ENCODE peak calls at places on chromosomes 6 and 20, in nine cellular contexts. F is Peyer's patch, N is body of pancreas, D is uterus, H is A549, R is heart left ventricle, Y is HCT116, T is lower leg skin, B is breast epithelium. G is an unnamed sample.

GRCh38 chr6:125312478-125312877 is 10.7 kb upstream of the HDDC2 start:
- DNase-seq in F (no peak), N (no peak), D (no peak), H (no peak), R (no peak), Y (no peak), T (no peak), B (no peak), G (peak)

GRCh38 chr20:60202046-60202445 is 243.8 kb downstream of the CDH26 start:
- DNase-seq in F (no peak), N (no peak), D (no peak), H (no peak), R (no peak), Y (no peak), T (no peak), B (no peak), G (no peak)

GRCh38 chr20:4038676-4039075 is 23.3 kb upstream of the RNF24 start:
- DNase-seq in F (no peak), N (no peak), D (no peak), H (no peak), R (no peak), Y (no peak), T (no peak), B (no peak), G (no peak)

GRCh38 chr6:26336355-26337198 is 28.4 kb upstream of the BTN3A2 start:
- DNase-seq in F (no peak), N (no peak), D (no peak), H (peak), R (no peak), Y (no peak), T (no peak), B (no peak), G (no peak)

GRCh38 chr6:44010411-44011349 is 116.6 kb downstream of the MRPL14 start:
- DNase-seq in F (no peak), N (peak), D (no peak), H (peak), R (peak), Y (peak), T (peak), B (no peak), G (no peak)

GRCh38 chr6:32664827-32665362 is 1.6 kb downstream of the HLA-DQB1 start:
- DNase-seq in F (no peak), N (peak), D (peak), H (no peak), R (peak), Y (no peak), T (peak), B (no peak), G (no peak)

GRCh38 chr6:130132286-130132701 is 90.5 kb downstream of the SAMD3 start:
- DNase-seq in F (no peak), N (no peak), D (no peak), H (no peak), R (no peak), Y (no peak), T (no peak), B (no peak), G (no peak)

GRCh38 chr20:23246682-23247664 is 103.6 kb upstream of the NXT1 start:
- DNase-seq in F (no peak), N (peak), D (peak), H (no peak), R (no peak), Y (no peak), T (peak), B (no peak), G (no peak)

GRCh38 chr6:84042603-84043002 is 9.0 kb downstream of the MRAP2 start:
- DNase-seq in F (no peak), N (no peak), D (no peak), H (no peak), R (no peak), Y (no peak), T (no peak), B (no peak), G (no peak)

GRCh38 chr6:26607434-26608230 is 10.9 kb downstream of the ABT1 start:
- DNase-seq in F (no peak), N (peak), D (no peak), H (peak), R (no peak), Y (peak), T (no peak), B (no peak), G (no peak)

GRCh38 chr6:2580996-2581395 is 169.7 kb downstream of the MYLK4 start:
- DNase-seq in F (no peak), N (no peak), D (no peak), H (no peak), R (no peak), Y (no peak), T (no peak), B (no peak), G (no peak)

GRCh38 chr6:143223895-143224294 is 163.2 kb downstream of the AIG1 start:
- DNase-seq in F (peak), N (peak), D (peak), H (no peak), R (no peak), Y (no peak), T (peak), B (no peak), G (peak)

GRCh38 chr6:139482184-139482751 is 107.8 kb upstream of the CITED2 start:
- DNase-seq in F (no peak), N (no peak), D (no peak), H (no peak), R (no peak), Y (no peak), T (no peak), B (no peak), G (no peak)

GRCh38 chr20:64080813-64081619 is 1.1 kb downstream of the OPRL1 start:
- DNase-seq in F (no peak), N (no peak), D (no peak), H (no peak), R (no peak), Y (no peak), T (no peak), B (no peak), G (no peak)

GRCh38 chr6:89268776-89269175 is 46.3 kb downstream of the GABRR2 start:
- DNase-seq in F (no peak), N (no peak), D (no peak), H (no peak), R (no peak), Y (no peak), T (no peak), B (no peak), G (no peak)

GRCh38 chr6:133951227-133951626 is 1.8 kb upstream of the TBPL1 start:
- DNase-seq in F (no peak), N (no peak), D (no peak), H (no peak), R (no peak), Y (no peak), T (no peak), B (no peak), G (no peak)

GRCh38 chr6:146367061-146367460 is 176.6 kb upstream of the RAB32 start:
- DNase-seq in F (no peak), N (no peak), D (no peak), H (no peak), R (no peak), Y (no peak), T (no peak), B (no peak), G (no peak)

GRCh38 chr6:31467151-31467550 is 30.8 kb upstream of the MICB start:
- DNase-seq in F (no peak), N (no peak), D (no peak), H (no peak), R (no peak), Y (no peak), T (no peak), B (no peak), G (no peak)

GRCh38 chr20:41533537-41534136 is 84.5 kb downstream of the CHD6 start:
- DNase-seq in F (no peak), N (no peak), D (no peak), H (no peak), R (no peak), Y (no peak), T (no peak), B (no peak), G (no peak)

GRCh38 chr20:56629464-56630085 is 469 bp downstream of the TFAP2C start:
- DNase-seq in F (no peak), N (no peak), D (no peak), H (peak), R (no peak), Y (no peak), T (no peak), B (no peak), G (no peak)

GRCh38 chr6:27669278-27669797 is 196.4 kb upstream of the ZNF184 start:
- DNase-seq in F (no peak), N (no peak), D (no peak), H (no peak), R (no peak), Y (no peak), T (no peak), B (no peak), G (no peak)

GRCh38 chr6:25027221-25027916 is 91.6 kb upstream of the RIPOR2 start:
- DNase-seq in F (no peak), N (no peak), D (no peak), H (no peak), R (no peak), Y (no peak), T (no peak), B (no peak), G (no peak)

GRCh38 chr20:51961964-51962761 is 159.8 kb upstream of the SALL4 start:
- DNase-seq in F (no peak), N (no peak), D (no peak), H (no peak), R (no peak), Y (no peak), T (peak), B (no peak), G (no peak)

GRCh38 chr20:58574014-58574413 is 58.8 kb upstream of the APCDD1L start:
- DNase-seq in F (no peak), N (no peak), D (no peak), H (no peak), R (no peak), Y (no peak), T (no peak), B (no peak), G (no peak)

GRCh38 chr6:124882580-124883393 is 79.5 kb upstream of the RNF217 start:
- DNase-seq in F (no peak), N (no peak), D (no peak), H (no peak), R (no peak), Y (no peak), T (no peak), B (no peak), G (no peak)

DNA sequence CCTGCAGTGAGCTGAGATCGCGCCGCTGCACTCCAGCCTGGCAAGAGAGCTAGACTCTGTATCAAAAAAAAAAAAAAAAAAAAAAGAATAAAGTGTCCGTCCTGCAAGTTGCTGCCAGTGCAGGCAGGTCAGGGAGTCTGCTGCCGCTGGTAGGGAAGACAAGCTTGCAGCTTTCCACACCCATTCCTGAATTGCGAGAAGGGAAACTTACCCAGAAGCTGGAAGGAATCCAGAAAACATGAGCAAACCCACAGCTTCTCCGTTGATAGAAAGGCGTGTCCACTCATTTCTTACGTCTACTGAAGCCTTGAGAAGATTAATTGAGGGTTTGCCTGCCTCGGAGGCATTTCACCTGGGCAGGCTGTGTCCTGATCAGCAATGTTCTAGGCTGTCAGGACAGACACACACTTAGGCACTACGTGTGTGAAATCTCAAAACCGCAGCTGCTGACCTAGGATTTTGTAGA is 61.6 kb upstream of the DSP start:
- DNase-seq in F (peak), N (peak), D (no peak), H (peak), R (no peak), Y (peak), T (no peak), B (peak), G (no peak)
- TF ChIP-seq POLR2A in F (no peak), N (peak), D (no peak), H (no peak), R (no peak), Y (no peak), T (no peak), B (no peak), G (no peak)

GRCh38 chr20:37396520-37397075 is 50.7 kb downstream of the SRC start:
- DNase-seq in F (no peak), N (no peak), D (no peak), H (no peak), R (peak), Y (no peak), T (no peak), B (no peak), G (no peak)
- TF ChIP-seq POLR2A in F (no peak), N (no peak), D (no peak), H (no peak), R (no peak), Y (no peak), T (no peak), B (no peak), G (no peak)

GRCh38 chr6:157273756-157274088 is 49.6 kb downstream of the TMEM242 start:
- DNase-seq in F (peak), N (no peak), D (peak), H (peak), R (peak), Y (peak), T (peak), B (no peak), G (no peak)
- TF ChIP-seq POLR2A in F (no peak), N (no peak), D (no peak), H (no peak), R (no peak), Y (peak), T (no peak), B (no peak), G (no peak)

DNA sequence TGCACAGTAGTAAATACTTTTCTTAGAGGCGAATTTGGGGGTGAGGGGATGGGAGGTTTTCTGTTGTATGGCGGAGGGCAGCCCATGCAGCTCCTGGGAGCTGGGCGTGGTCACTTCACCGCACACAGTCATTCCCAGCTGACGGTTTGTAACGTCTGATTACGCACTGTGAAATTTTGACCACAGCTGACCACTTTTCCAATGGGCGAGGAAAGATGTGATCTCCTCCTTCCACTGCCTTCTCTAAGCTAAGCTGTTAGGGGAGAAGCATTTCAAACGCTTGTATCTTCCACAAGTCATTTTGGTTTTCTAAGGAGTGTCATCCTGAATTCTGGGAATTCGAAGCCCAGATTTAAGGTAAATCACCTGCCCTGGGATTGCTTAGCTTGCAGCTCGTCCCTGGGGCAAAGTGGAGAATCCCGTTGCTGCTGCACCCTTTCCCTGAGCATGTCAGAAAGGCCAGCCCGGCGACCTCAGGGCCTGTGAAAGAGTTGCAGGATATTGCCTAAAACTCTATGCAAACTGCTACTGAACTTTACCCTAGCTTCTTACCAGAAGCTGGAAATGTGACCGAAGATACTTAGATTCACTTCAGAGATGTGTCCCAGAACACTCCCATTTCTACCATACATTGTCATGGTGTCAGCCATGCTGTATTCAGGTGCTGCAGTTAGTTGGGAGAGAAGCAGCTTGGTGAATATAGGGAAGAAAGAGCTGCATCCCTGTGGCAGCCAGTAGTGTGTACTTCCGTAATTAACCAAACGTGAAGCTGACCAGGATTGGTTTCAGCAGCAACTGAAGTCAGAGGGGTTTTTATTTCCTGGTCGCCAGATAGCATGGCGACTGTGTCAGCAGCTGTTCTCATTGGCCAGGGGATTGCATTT is 58.9 kb downstream of the RREB1 start:
- DNase-seq in F (no peak), N (no peak), D (no peak), H (no peak), R (no peak), Y (no peak), T (no peak), B (no peak), G (peak)
- TF ChIP-seq POLR2A in F (no peak), N (no peak), D (no peak), H (no peak), R (no peak), Y (no peak), T (no peak), B (no peak), G (no peak)

G was measured in right lobe of liver.